ENCODE peak calls at places on chromosomes 5 and 9, in ten cellular contexts. P is HuH-7; L is mesenchymal stem cell; T is stimulated activated CD8-positive, alpha-beta memory T cell treated with anti-CD3 and anti-CD28 coated beads, Interleukin-15, amount 100 ng/mL, for 1 hour; C is HEK293T; J is T follicular helper cell; V is M059J; Q is DMS153; S is fibroblast of lung; D is stimulated activated CD4-positive, alpha-beta T cell treated with anti-CD3 and anti-CD28 coated beads, Interleukin-12 subunit alpha, Interleukin-12 subunit beta, amount 100 ng/mL, for 4 hours. W is an unnamed sample.

GRCh38 chr5:68007446-68007845 is 208.1 kb upstream of the PIK3R1 start:
- DNase-seq in P (no peak), L (peak; percentile 57), T (no peak), C (no peak), J (no peak), V (peak; percentile 37), Q (no peak), S (peak; percentile 95), D (no peak), W (peak; percentile 33)

GRCh38 chr5:75335952-75336624 is 932 bp upstream of the HMGCR start:
- DNase-seq in P (peak; percentile 44), L (peak; percentile 95), T (no peak), C (peak; percentile 58), J (no peak), V (peak; percentile 82), Q (peak; percentile 43), S (peak; percentile 89), D (no peak), W (no peak)

GRCh38 chr5:142239394-142240159 is 85.2 kb downstream of the SPRY4 start:
- DNase-seq in P (no peak), L (no peak), T (no peak), C (no peak), J (no peak), V (no peak), Q (no peak), S (no peak), D (no peak), W (no peak)

GRCh38 chr5:74685979-74686631 is 1.1 kb downstream of the HEXB start:
- DNase-seq in P (no peak), L (peak; percentile 22), T (no peak), C (no peak), J (no peak), V (no peak), Q (no peak), S (peak; percentile 69), D (no peak), W (no peak)

GRCh38 chr9:122227576-122227903 is 1.2 kb downstream of the LHX6 start:
- DNase-seq in P (no peak), L (no peak), T (no peak), C (no peak), J (no peak), V (no peak), Q (no peak), S (no peak), D (no peak), W (no peak)

GRCh38 chr5:109855056-109855455 is 165.3 kb downstream of the MAN2A1 start:
- DNase-seq in P (no peak), L (no peak), T (no peak), C (no peak), J (no peak), V (peak; percentile 64), Q (no peak), S (no peak), D (no peak), W (no peak)

GRCh38 chr9:1875251-1875851 is 139.8 kb upstream of the SMARCA2 start:
- DNase-seq in P (no peak), L (no peak), T (no peak), C (no peak), J (no peak), V (no peak), Q (no peak), S (no peak), D (no peak), W (no peak)

GRCh38 chr5:157290981-157291711 is 25.2 kb downstream of the CYFIP2 start:
- DNase-seq in P (peak; percentile 47), L (peak; percentile 2), T (no peak), C (no peak), J (no peak), V (peak; percentile 23), Q (no peak), S (no peak), D (no peak), W (no peak)

GRCh38 chr5:92050970-92051369 is 667.9 kb upstream of the ARRDC3 start:
- DNase-seq in P (peak; percentile 0), L (no peak), T (no peak), C (no peak), J (no peak), V (no peak), Q (no peak), S (no peak), D (no peak), W (no peak)

GRCh38 chr9:83062011-83062652 is 810 bp downstream of the RASEF start:
- DNase-seq in P (peak; percentile 23), L (peak; percentile 33), T (no peak), C (peak; percentile 59), J (no peak), V (peak; percentile 63), Q (peak; percentile 49), S (peak; percentile 20), D (no peak), W (no peak)

GRCh38 chr5:56310711-56311204 is 77.6 kb upstream of the ANKRD55 start:
- DNase-seq in P (no peak), L (peak; percentile 59), T (no peak), C (no peak), J (no peak), V (peak; percentile 70), Q (no peak), S (peak; percentile 39), D (no peak), W (no peak)

GRCh38 chr9:126298319-126298801 is 28.3 kb upstream of the MVB12B start:
- DNase-seq in P (no peak), L (no peak), T (no peak), C (no peak), J (no peak), V (no peak), Q (peak; percentile 30), S (no peak), D (no peak), W (no peak)

GRCh38 chr5:62306494-62307363 is 723 bp downstream of the KIF2A start:
- DNase-seq in P (peak; percentile 28), L (peak; percentile 67), T (peak; percentile 19), C (peak; percentile 26), J (peak; percentile 37), V (peak; percentile 45), Q (no peak), S (peak; percentile 49), D (peak; percentile 55), W (peak; percentile 29)

GRCh38 chr9:99822596-99823391 is 1.1 kb downstream of the NR4A3 start:
- DNase-seq in P (peak; percentile 54), L (peak; percentile 81), T (no peak), C (peak; percentile 39), J (peak; percentile 41), V (peak; percentile 70), Q (no peak), S (peak; percentile 60), D (peak; percentile 32), W (no peak)

GRCh38 chr5:64505769-64506566 is at the start of gene RGS7BP:
- DNase-seq in P (peak; percentile 12), L (peak; percentile 68), T (no peak), C (peak; percentile 39), J (no peak), V (peak; percentile 5), Q (peak; percentile 42), S (peak; percentile 37), D (no peak), W (no peak)

GRCh38 chr5:92145852-92146251 is 762.7 kb upstream of the ARRDC3 start:
- DNase-seq in P (no peak), L (no peak), T (no peak), C (no peak), J (no peak), V (no peak), Q (no peak), S (no peak), D (no peak), W (no peak)

GRCh38 chr5:135134686-135135381 is 100.8 kb upstream of the PITX1 start:
- DNase-seq in P (no peak), L (no peak), T (no peak), C (no peak), J (no peak), V (no peak), Q (no peak), S (no peak), D (no peak), W (no peak)

GRCh38 chr5:141849371-141850182 is 28.6 kb downstream of the PCDH1 start:
- DNase-seq in P (peak; percentile 87), L (peak; percentile 83), T (peak; percentile 43), C (peak; percentile 80), J (peak; percentile 59), V (peak; percentile 78), Q (peak; percentile 49), S (peak; percentile 67), D (peak; percentile 71), W (peak; percentile 41)

GRCh38 chr5:55668356-55668755 is 43.8 kb downstream of the SLC38A9 start:
- DNase-seq in P (no peak), L (peak; percentile 92), T (no peak), C (no peak), J (no peak), V (peak; percentile 83), Q (no peak), S (peak; percentile 75), D (no peak), W (no peak)

GRCh38 chr5:155260798-155261197 is 247.2 kb downstream of the KIF4B start:
- DNase-seq in P (peak; percentile 49), L (no peak), T (no peak), C (peak; percentile 21), J (no peak), V (peak; percentile 9), Q (peak; percentile 7), S (no peak), D (no peak), W (no peak)

GRCh38 chr5:118371973-118372650 is 616.2 kb downstream of the DTWD2 start:
- DNase-seq in P (no peak), L (no peak), T (no peak), C (no peak), J (no peak), V (no peak), Q (no peak), S (no peak), D (no peak), W (no peak)

GRCh38 chr5:130331332-130331731 is 427.1 kb downstream of the CHSY3 start:
- DNase-seq in P (no peak), L (no peak), T (no peak), C (no peak), J (no peak), V (no peak), Q (no peak), S (no peak), D (no peak), W (no peak)

GRCh38 chr9:112129246-112129645 is 45.9 kb downstream of the SUSD1 start:
- DNase-seq in P (no peak), L (no peak), T (no peak), C (no peak), J (no peak), V (no peak), Q (no peak), S (no peak), D (no peak), W (no peak)

GRCh38 chr9:88087906-88088305 is 50.4 kb downstream of the SPATA31C2 start:
- DNase-seq in P (no peak), L (peak; percentile 62), T (no peak), C (no peak), J (no peak), V (peak; percentile 68), Q (no peak), S (no peak), D (no peak), W (no peak)

GRCh38 chr5:173789031-173789920 is 98.9 kb upstream of the CPEB4 start:
- DNase-seq in P (no peak), L (peak; percentile 76), T (no peak), C (no peak), J (no peak), V (peak; percentile 94), Q (no peak), S (peak; percentile 73), D (no peak), W (peak; percentile 24)

GRCh38 chr5:95853490-95853889 is 31.0 kb upstream of the GLRX start:
- DNase-seq in P (no peak), L (no peak), T (no peak), C (no peak), J (no peak), V (no peak), Q (no peak), S (no peak), D (no peak), W (no peak)

GRCh38 chr9:134055981-134056461 is 11.8 kb downstream of the BRD3 start:
- DNase-seq in P (no peak), L (no peak), T (no peak), C (no peak), J (no peak), V (peak; percentile 91), Q (no peak), S (peak; percentile 75), D (no peak), W (no peak)

GRCh38 chr5:113678924-113679575 is 165.6 kb downstream of the YTHDC2 start:
- DNase-seq in P (peak; percentile 32), L (peak; percentile 64), T (no peak), C (peak; percentile 52), J (no peak), V (peak; percentile 34), Q (no peak), S (peak; percentile 58), D (no peak), W (no peak)